ENCODE peak calls at places on chromosomes 7 and 10, in seven cellular contexts. One of them, this sample, is unnamed.

GRCh38 chr10:50497758-50498157 is 126.0 kb downstream of the SGMS1 start:
- DNase-seq in left cardiac atrium: no peak
- DNase-seq in renal cortical epithelial cell: peak
- DNase-seq in memory B cell: no peak
- DNase-seq in C1 segment of cervical spinal cord: no peak
- DNase-seq in occipital lobe: no peak
- DNase-seq in mesendoderm: no peak
- DNase-seq in this sample: peak

GRCh38 chr7:149624006-149624405 is 126.4 kb upstream of the ZNF746 start:
- DNase-seq in left cardiac atrium: peak
- DNase-seq in C1 segment of cervical spinal cord: no peak
- DNase-seq in renal cortical epithelial cell: no peak
- DNase-seq in mesendoderm: peak
- DNase-seq in memory B cell: peak
- DNase-seq in occipital lobe: no peak
- DNase-seq in this sample: peak

GRCh38 chr10:8272794-8273425 is 218.4 kb downstream of the GATA3 start:
- DNase-seq in mesendoderm: no peak
- DNase-seq in occipital lobe: no peak
- DNase-seq in left cardiac atrium: no peak
- DNase-seq in C1 segment of cervical spinal cord: no peak
- DNase-seq in renal cortical epithelial cell: no peak
- DNase-seq in memory B cell: no peak
- DNase-seq in this sample: no peak

GRCh38 chr7:14751461-14751860 is 151.1 kb downstream of the DGKB start:
- DNase-seq in left cardiac atrium: no peak
- DNase-seq in C1 segment of cervical spinal cord: no peak
- DNase-seq in memory B cell: no peak
- DNase-seq in occipital lobe: no peak
- DNase-seq in mesendoderm: no peak
- DNase-seq in renal cortical epithelial cell: no peak
- DNase-seq in this sample: no peak

GRCh38 chr7:32594965-32595364 is 99.7 kb downstream of the AVL9 start:
- DNase-seq in C1 segment of cervical spinal cord: no peak
- DNase-seq in left cardiac atrium: no peak
- DNase-seq in occipital lobe: no peak
- DNase-seq in memory B cell: no peak
- DNase-seq in renal cortical epithelial cell: no peak
- DNase-seq in mesendoderm: no peak
- DNase-seq in this sample: peak

GRCh38 chr7:28292826-28293528 is 112.4 kb upstream of the JAZF1 start:
- DNase-seq in left cardiac atrium: no peak
- DNase-seq in occipital lobe: no peak
- DNase-seq in renal cortical epithelial cell: no peak
- DNase-seq in C1 segment of cervical spinal cord: no peak
- DNase-seq in memory B cell: no peak
- DNase-seq in mesendoderm: no peak
- DNase-seq in this sample: no peak

GRCh38 chr7:74059681-74060588 is 23.7 kb upstream of the LIMK1 start:
- DNase-seq in occipital lobe: no peak
- DNase-seq in mesendoderm: no peak
- DNase-seq in renal cortical epithelial cell: peak
- DNase-seq in memory B cell: no peak
- DNase-seq in left cardiac atrium: no peak
- DNase-seq in C1 segment of cervical spinal cord: no peak
- DNase-seq in this sample: peak

GRCh38 chr10:33066558-33067236 is 108.7 kb upstream of the ITGB1 start:
- DNase-seq in memory B cell: no peak
- DNase-seq in mesendoderm: peak
- DNase-seq in renal cortical epithelial cell: no peak
- DNase-seq in C1 segment of cervical spinal cord: no peak
- DNase-seq in left cardiac atrium: no peak
- DNase-seq in occipital lobe: no peak
- DNase-seq in this sample: peak

This sample was measured in kidney tubule cell.